ENCODE peak calls at places on chromosomes 2 and 18, in nine cellular contexts. V is stimulated activated CD4-positive, alpha-beta T cell treated with anti-CD3 and anti-CD28 coated beads, Interleukin-1b, Interleukin-23, amount 100 ng/mL, for 24 hours; D is GM12892; Z is left ventricle myocardium inferior; R is fibroblast of lung; L is T-cell; F is H1; E is T47D; N is stromal cell of bone marrow. K is an unnamed sample.

GRCh38 chr2:19250906-19251305 is 107.5 kb downstream of the OSR1 start:
- DNase-seq in V (no peak), D (no peak), Z (no peak), R (peak), L (no peak), F (no peak), E (no peak), N (no peak), K (no peak)

GRCh38 chr2:8003462-8004075 is 678.3 kb upstream of the ID2 start:
- DNase-seq in V (no peak), D (no peak), Z (peak), R (peak), L (no peak), F (no peak), E (no peak), N (peak), K (peak)

GRCh38 chr18:48023334-48024008 is 93.0 kb upstream of the SMAD2 start:
- DNase-seq in V (no peak), D (no peak), Z (no peak), R (peak), L (no peak), F (no peak), E (peak), N (no peak), K (no peak)

GRCh38 chr2:240277073-240277806 is 136.8 kb upstream of the OTOS start:
- DNase-seq in V (no peak), D (no peak), Z (no peak), R (peak), L (no peak), F (no peak), E (no peak), N (peak), K (peak)

GRCh38 chr2:120867290-120868231 is 131.9 kb downstream of the GLI2 start:
- DNase-seq in V (no peak), D (no peak), Z (peak), R (peak), L (no peak), F (no peak), E (no peak), N (peak), K (peak)

GRCh38 chr2:218852911-218853667 is 6.5 kb upstream of the WNT6 start:
- DNase-seq in V (peak), D (no peak), Z (peak), R (peak), L (peak), F (peak), E (peak), N (peak), K (peak)

GRCh38 chr18:75945534-75945933 is 518.0 kb upstream of the SMIM21 start:
- DNase-seq in V (no peak), D (no peak), Z (no peak), R (no peak), L (no peak), F (no peak), E (no peak), N (no peak), K (no peak)

GRCh38 chr2:68721482-68722071 is 13.0 kb upstream of the ARHGAP25 start:
- DNase-seq in V (no peak), D (no peak), Z (no peak), R (no peak), L (peak), F (no peak), E (no peak), N (no peak), K (no peak)

GRCh38 chr2:211611621-211612020 is 927.0 kb downstream of the ERBB4 start:
- DNase-seq in V (no peak), D (no peak), Z (no peak), R (no peak), L (no peak), F (no peak), E (no peak), N (no peak), K (no peak)

GRCh38 chr2:176781570-176782217 is 430.9 kb upstream of the HNRNPA3 start:
- DNase-seq in V (no peak), D (no peak), Z (no peak), R (no peak), L (no peak), F (no peak), E (no peak), N (no peak), K (no peak)

GRCh38 chr18:78825168-78825567 is 154.4 kb upstream of the SALL3 start:
- DNase-seq in V (no peak), D (no peak), Z (no peak), R (no peak), L (no peak), F (no peak), E (no peak), N (no peak), K (no peak)

GRCh38 chr2:138956116-138956515 is 175.9 kb upstream of the NXPH2 start:
- DNase-seq in V (no peak), D (no peak), Z (no peak), R (peak), L (no peak), F (no peak), E (no peak), N (no peak), K (no peak)

GRCh38 chr2:174972924-174973323 is 32.3 kb downstream of the CHN1 start:
- DNase-seq in V (no peak), D (no peak), Z (no peak), R (peak), L (no peak), F (no peak), E (no peak), N (no peak), K (no peak)

GRCh38 chr2:206245178-206245778 is 29.2 kb upstream of the ZDBF2 start:
- DNase-seq in V (no peak), D (no peak), Z (no peak), R (no peak), L (no peak), F (no peak), E (no peak), N (no peak), K (no peak)

GRCh38 chr2:21453728-21454127 is 330.0 kb downstream of the TDRD15 start:
- DNase-seq in V (no peak), D (no peak), Z (no peak), R (no peak), L (no peak), F (no peak), E (no peak), N (no peak), K (no peak)

GRCh38 chr2:133221398-133221797 is 346.9 kb downstream of the NCKAP5 start:
- DNase-seq in V (no peak), D (no peak), Z (no peak), R (no peak), L (no peak), F (no peak), E (no peak), N (no peak), K (no peak)

GRCh38 chr18:62102221-62102620 is 84.6 kb downstream of the PIGN start:
- DNase-seq in V (no peak), D (no peak), Z (no peak), R (no peak), L (no peak), F (no peak), E (no peak), N (no peak), K (no peak)

GRCh38 chr2:40384714-40385113 is 67.2 kb downstream of the SLC8A1 start:
- DNase-seq in V (no peak), D (no peak), Z (no peak), R (peak), L (no peak), F (no peak), E (no peak), N (peak), K (peak)

GRCh38 chr2:158197940-158198339 is 96.3 kb downstream of the UPP2 start:
- DNase-seq in V (no peak), D (no peak), Z (no peak), R (no peak), L (no peak), F (no peak), E (no peak), N (no peak), K (no peak)

GRCh38 chr18:10419420-10420103 is 34.9 kb upstream of the APCDD1 start:
- DNase-seq in V (no peak), D (no peak), Z (no peak), R (peak), L (no peak), F (no peak), E (no peak), N (no peak), K (no peak)

K was measured in fibroblast of the conjunctiva.